ENCODE peak calls at places on chromosomes 12 and 14, in ten cellular contexts. A, O, V, W, E, M, U, D, P and G are unnamed samples.

GRCh38 chr12:99372257-99372933 is 275.2 kb upstream of the GARIN6 start:
- DNase-seq in A (no peak), O (no peak), V (no peak), W (no peak), E (no peak), M (no peak), U (no peak), D (no peak), P (no peak), G (no peak)

GRCh38 chr12:110957652-110958051 is 37.3 kb upstream of the MYL2 start:
- DNase-seq in A (no peak), O (no peak), V (no peak), W (no peak), E (peak), M (no peak), U (no peak), D (peak), P (no peak), G (no peak)

GRCh38 chr12:25694072-25694471 is 141.0 kb upstream of the LMNTD1 start:
- DNase-seq in A (no peak), O (no peak), V (peak), W (peak), E (no peak), M (no peak), U (no peak), D (no peak), P (no peak), G (peak)

GRCh38 chr14:95303552-95303951 is 16.2 kb downstream of the CLMN start:
- DNase-seq in A (no peak), O (no peak), V (no peak), W (peak), E (no peak), M (no peak), U (no peak), D (peak), P (no peak), G (no peak)

GRCh38 chr14:101151226-101151929 is 247.9 kb upstream of the RTL1 start:
- DNase-seq in A (no peak), O (no peak), V (no peak), W (no peak), E (no peak), M (no peak), U (no peak), D (no peak), P (no peak), G (peak)

GRCh38 chr14:68666899-68667298 is 126.0 kb downstream of the ZFP36L1 start:
- DNase-seq in A (no peak), O (no peak), V (no peak), W (no peak), E (no peak), M (no peak), U (no peak), D (no peak), P (no peak), G (no peak)

GRCh38 chr12:109949089-109949488 is 47.1 kb downstream of the GIT2 start:
- DNase-seq in A (no peak), O (peak), V (peak), W (no peak), E (no peak), M (no peak), U (no peak), D (no peak), P (no peak), G (no peak)

GRCh38 chr12:104610513-104611235 is 153.9 kb downstream of the CHST11 start:
- DNase-seq in A (no peak), O (no peak), V (no peak), W (no peak), E (no peak), M (no peak), U (no peak), D (no peak), P (no peak), G (no peak)

GRCh38 chr12:34395056-34396005 is 373.0 kb downstream of the ALG10 start:
- DNase-seq in A (peak), O (peak), V (no peak), W (no peak), E (no peak), M (peak), U (peak), D (peak), P (no peak), G (no peak)

GRCh38 chr12:111798182-111798581 is 31.4 kb downstream of the ALDH2 start:
- DNase-seq in A (no peak), O (no peak), V (no peak), W (no peak), E (no peak), M (no peak), U (no peak), D (no peak), P (no peak), G (no peak)

GRCh38 chr12:53221203-53222076 is 10.6 kb downstream of the RARG start:
- DNase-seq in A (peak), O (peak), V (peak), W (peak), E (peak), M (peak), U (peak), D (peak), P (peak), G (peak)

GRCh38 chr12:119699199-119699765 is 31.3 kb downstream of the PRKAB1 start:
- DNase-seq in A (no peak), O (no peak), V (no peak), W (no peak), E (no peak), M (no peak), U (no peak), D (no peak), P (no peak), G (no peak)

GRCh38 chr14:64474041-64474440 is 8.7 kb downstream of the AKAP5 start:
- DNase-seq in A (no peak), O (no peak), V (no peak), W (no peak), E (no peak), M (no peak), U (no peak), D (no peak), P (no peak), G (no peak)

GRCh38 chr12:51883998-51884675 is 3.8 kb upstream of the ANKRD33 start:
- DNase-seq in A (no peak), O (no peak), V (no peak), W (no peak), E (no peak), M (no peak), U (no peak), D (no peak), P (no peak), G (no peak)

GRCh38 chr14:55965851-55966250 is 152.4 kb upstream of the PELI2 start:
- DNase-seq in A (no peak), O (no peak), V (no peak), W (no peak), E (no peak), M (no peak), U (no peak), D (no peak), P (no peak), G (no peak)